ENCODE peak calls at places on chromosome 12, in nine cellular contexts. C is hepatocyte; X is cardiac fibroblast; S is HAP-1; A is activated CD8-positive, alpha-beta memory T cell treated with anti-CD3 and anti-CD28 coated beads for 48 hours; Z is islet precursor cell; H is SK-N-DZ; J is HFFc6; M is AG20443. N is an unnamed sample.

GRCh38 chr12:124411291-124411878 is 116.5 kb downstream of the RFLNA start:
- DNase-seq in J (peak; percentile 96), A (no peak), C (peak; percentile 72), H (no peak), S (no peak), Z (peak; percentile 62), X (peak; percentile 92), M (peak; percentile 97), N (no peak)

GRCh38 chr12:104455594-104456416 is 943 bp upstream of the CHST11 start:
- DNase-seq in M (no peak), A (no peak), C (no peak), S (no peak), J (no peak), Z (no peak), X (no peak), H (no peak), N (no peak)

GRCh38 chr12:32901553-32901952 is 5.0 kb upstream of the PKP2 start:
- DNase-seq in S (peak; percentile 36), X (peak; percentile 56), C (no peak), H (no peak), M (no peak), A (no peak), Z (no peak), J (no peak), N (no peak)

GRCh38 chr12:106601031-106601430 is 18.2 kb downstream of the RFX4 start:
- DNase-seq in A (no peak), J (no peak), M (no peak), C (no peak), H (peak; percentile 82), Z (peak; percentile 66), S (peak; percentile 56), X (no peak), N (no peak)

GRCh38 chr12:110965574-110965973 is 45.2 kb upstream of the MYL2 start:
- DNase-seq in M (no peak), S (peak; percentile 15), Z (peak; percentile 45), H (peak; percentile 60), J (no peak), C (no peak), A (no peak), X (no peak), N (no peak)

GRCh38 chr12:57874166-57875108 is 27.9 kb upstream of the CTDSP2 start:
- DNase-seq in X (no peak), Z (no peak), S (no peak), M (no peak), C (no peak), A (no peak), H (no peak), J (no peak), N (no peak)

GRCh38 chr12:6278439-6279255 is 31.8 kb upstream of the PLEKHG6 start:
- DNase-seq in Z (peak; percentile 96), A (peak; percentile 79), X (peak; percentile 89), H (peak; percentile 60), S (peak; percentile 86), C (peak; percentile 97), M (peak; percentile 97), J (peak; percentile 57), N (peak; percentile 92)

GRCh38 chr12:113413488-113413939 is 8.7 kb upstream of the SDSL start:
- DNase-seq in C (peak; percentile 32), A (no peak), Z (no peak), S (peak; percentile 44), X (peak; percentile 49), M (peak; percentile 62), H (no peak), J (no peak), N (peak; percentile 24)

GRCh38 chr12:102120564-102120873 is 536 bp downstream of the PARPBP start:
- DNase-seq in A (no peak), M (no peak), J (no peak), Z (no peak), X (no peak), S (no peak), H (no peak), C (no peak), N (no peak)

N was measured in BE2C.